ENCODE peak calls at places on chromosome 11, in four cellular contexts. S is NCI-H146; V is frontal cortex; G is activated naive CD8-positive, alpha-beta T cell treated with anti-CD3 and anti-CD28 coated beads for 36 hours. E is an unnamed sample.
A peak's percentile ranks its signal among the peaks of the same experiment; 100 is the strongest.

GRCh38 chr11:69665669-69666068 is 9.5 kb downstream of the LTO1 start:
- DNase-seq in S (no peak), V (no peak), G (no peak), E (no peak)

GRCh38 chr11:3093281-3094191 is 36.3 kb upstream of the CARS1 start:
- DNase-seq in G (no peak), V (peak; percentile 7), S (peak; percentile 69), E (no peak)

GRCh38 chr11:6604081-6604626 is 580 bp downstream of the ILK start:
- DNase-seq in V (peak; percentile 73), G (peak; percentile 54), S (peak; percentile 52), E (peak; percentile 76)

GRCh38 chr11:93591247-93591898 is 48.2 kb upstream of the SMCO4 start:
- DNase-seq in V (no peak), S (no peak), G (no peak), E (no peak)

GRCh38 chr11:115409116-115409663 is 95.0 kb downstream of the CADM1 start:
- DNase-seq in S (no peak), V (no peak), G (no peak), E (no peak)

GRCh38 chr11:25943777-25944661 is 387.9 kb upstream of the ANO3 start:
- DNase-seq in V (no peak), G (no peak), S (no peak), E (no peak)

GRCh38 chr11:88555829-88556202 is 218.3 kb upstream of the CTSC start:
- DNase-seq in V (no peak), G (no peak), S (no peak), E (no peak)

GRCh38 chr11:119318240-119319135 is 1.6 kb upstream of the MCAM start:
- DNase-seq in V (no peak), G (peak; percentile 33), S (no peak), E (no peak)

GRCh38 chr11:121494355-121495099 is 41.8 kb upstream of the SORL1-AS1 start:
- DNase-seq in S (no peak), G (peak; percentile 43), V (no peak), E (peak; percentile 77)

GRCh38 chr11:118238947-118239346 is 13.2 kb downstream of the MPZL3 start:
- DNase-seq in G (no peak), V (no peak), S (no peak), E (no peak)

GRCh38 chr11:31236052-31236652 is 133.4 kb downstream of the DCDC1 start:
- DNase-seq in V (no peak), G (no peak), S (peak; percentile 69), E (no peak)

GRCh38 chr11:68750197-68750987 is 928 bp downstream of the TESMIN start:
- DNase-seq in V (no peak), S (no peak), G (peak; percentile 23), E (peak; percentile 16)

GRCh38 chr11:92765965-92766371 is 203.5 kb upstream of the MTNR1B start:
- DNase-seq in S (no peak), V (no peak), G (no peak), E (no peak)

GRCh38 chr11:96307748-96308133 is 35.3 kb downstream of the MAML2 start:
- DNase-seq in G (no peak), V (no peak), S (no peak), E (no peak)

GRCh38 chr11:111344032-111344431 is 35.0 kb downstream of the POU2AF1 start:
- DNase-seq in S (no peak), G (no peak), V (no peak), E (no peak)

GRCh38 chr11:124868322-124869274 is 3.4 kb downstream of the ROBO3 start:
- DNase-seq in G (no peak), S (peak; percentile 14), V (no peak), E (no peak)

GRCh38 chr11:43830928-43831440 is 49.6 kb upstream of the ALKBH3 start:
- DNase-seq in G (peak; percentile 64), S (no peak), V (no peak), E (peak; percentile 80)

GRCh38 chr11:71481101-71481960 is 28.3 kb downstream of the NADSYN1 start:
- DNase-seq in V (no peak), G (no peak), S (no peak), E (no peak)

GRCh38 chr11:130964393-130964792 is 48.1 kb upstream of the SNX19 start:
- DNase-seq in G (no peak), S (no peak), V (no peak), E (no peak)

GRCh38 chr11:70072471-70073187 is 5.5 kb upstream of the ANO1 start:
- DNase-seq in V (no peak), S (no peak), G (no peak), E (no peak)

GRCh38 chr11:118098996-118099837 is 12.5 kb upstream of the SMIM35 start:
- DNase-seq in S (no peak), V (no peak), G (no peak), E (no peak)

GRCh38 chr11:37770145-37770544 is 1172.1 kb upstream of the RAG2 start:
- DNase-seq in S (no peak), G (no peak), V (no peak), E (no peak)